ENCODE peak calls at places on chromosomes 2 and 18, in six cellular contexts. V is anterior cingulate cortex, J is NCI-H1048, F is fibroblast of the aortic adventitia, Y is SW 1271, X is esophagus squamous epithelium. U is an unnamed sample.

GRCh38 chr2:191020742-191021381 is 6.9 kb upstream of the STAT1 start:
- DNase-seq in V (no peak), J (no peak), F (peak; percentile 91), Y (peak; percentile 51), X (no peak), U (peak; percentile 79)

GRCh38 chr2:42777883-42778805 is 14.2 kb upstream of the OXER1 start:
- DNase-seq in V (no peak), J (no peak), F (peak; percentile 58), Y (no peak), X (no peak), U (peak; percentile 79)

GRCh38 chr18:9135912-9136314 is 668 bp upstream of the ANKRD12 start:
- DNase-seq in V (no peak), J (peak; percentile 17), F (peak; percentile 28), Y (peak; percentile 32), X (no peak), U (no peak)

GRCh38 chr2:167748536-167748935 is 498.9 kb downstream of the STK39 start:
- DNase-seq in V (no peak), J (no peak), F (no peak), Y (no peak), X (no peak), U (no peak)

GRCh38 chr2:38505779-38506178 is 96.9 kb downstream of the HNRNPLL start:
- DNase-seq in V (no peak), J (no peak), F (peak; percentile 73), Y (no peak), X (no peak), U (no peak)

GRCh38 chr18:46134920-46135675 is 30.9 kb downstream of the HAUS1 start:
- DNase-seq in V (no peak), J (no peak), F (no peak), Y (no peak), X (no peak), U (no peak)

GRCh38 chr2:221372156-221372870 is 199.8 kb downstream of the EPHA4 start:
- DNase-seq in V (no peak), J (no peak), F (no peak), Y (no peak), X (no peak), U (no peak)

GRCh38 chr2:15765686-15766302 is 174.1 kb downstream of the DDX1 start:
- DNase-seq in V (no peak), J (no peak), F (no peak), Y (no peak), X (no peak), U (no peak)

GRCh38 chr2:47226124-47227040 is 71.3 kb upstream of the STPG4 start:
- DNase-seq in V (no peak), J (no peak), F (no peak), Y (no peak), X (no peak), U (no peak)

U was measured in ascending aorta.